ENCODE peak calls at places on chromosomes 1 and 21, in four cellular contexts. S is lower lobe of right lung, N is psoas muscle, O is AG09319. E is an unnamed sample.

GRCh38 chr1:97307151-97307550 is 585.6 kb downstream of the PTBP2 start:
- DNase-seq in S (no peak), N (no peak), O (no peak), E (no peak)

GRCh38 chr21:42971897-42972275 is 2.5 kb upstream of the PKNOX1 start:
- DNase-seq in S (no peak), N (no peak), O (no peak), E (no peak)

GRCh38 chr21:42666918-42667317 is 13.5 kb downstream of the PDE9A start:
- DNase-seq in S (no peak), N (no peak), O (no peak), E (no peak)

GRCh38 chr1:195141294-195141693 is 1466.9 kb downstream of the KCNT2 start:
- DNase-seq in S (no peak), N (no peak), O (no peak), E (no peak)

GRCh38 chr1:201885531-201886075 is 3.1 kb upstream of the SHISA4 start:
- DNase-seq in S (no peak), N (peak), O (no peak), E (no peak)

GRCh38 chr1:159779403-159779851 is 1.3 kb upstream of the DUSP23 start:
- DNase-seq in S (no peak), N (peak), O (peak), E (no peak)

GRCh38 chr21:40730051-40730760 is 116.8 kb downstream of the DSCAM start:
- DNase-seq in S (no peak), N (no peak), O (no peak), E (no peak)

GRCh38 chr1:211616231-211617031 is 37.5 kb upstream of the SLC30A1 start:
- DNase-seq in S (no peak), N (peak), O (no peak), E (no peak)

GRCh38 chr1:16971330-16972209 is 8.8 kb downstream of the MFAP2 start:
- DNase-seq in S (no peak), N (no peak), O (no peak), E (peak)

GRCh38 chr1:210076620-210077019 is 138.6 kb downstream of the SYT14 start:
- DNase-seq in S (no peak), N (no peak), O (no peak), E (no peak)

GRCh38 chr1:159936284-159936904 is 9.0 kb downstream of the IGSF9 start:
- DNase-seq in S (peak), N (peak), O (no peak), E (peak)

GRCh38 chr1:32647308-32648134 is 2.8 kb downstream of the ZBTB8OS start:
- DNase-seq in S (no peak), N (no peak), O (no peak), E (no peak)

GRCh38 chr1:231233735-231234417 is 7.1 kb upstream of the GNPAT start:
- DNase-seq in S (no peak), N (no peak), O (no peak), E (no peak)

GRCh38 chr1:13781907-13782633 is 82.1 kb downstream of the PRDM2 start:
- DNase-seq in S (no peak), N (no peak), O (peak), E (no peak)

GRCh38 chr1:155389831-155390230 is 69.1 kb downstream of the RUSC1 start:
- DNase-seq in S (no peak), N (no peak), O (no peak), E (no peak)

GRCh38 chr1:169107673-169108160 is 1.2 kb downstream of the ATP1B1 start:
- DNase-seq in S (no peak), N (peak), O (no peak), E (no peak)

GRCh38 chr21:37877171-37877570 is 39.1 kb downstream of the KCNJ6 start:
- DNase-seq in S (no peak), N (no peak), O (no peak), E (no peak)

GRCh38 chr1:17668638-17669175 is 86.4 kb upstream of the ACTL8 start:
- DNase-seq in S (no peak), N (no peak), O (no peak), E (no peak)

GRCh38 chr1:232597721-232598120 is 32.2 kb downstream of the SIPA1L2 start:
- DNase-seq in S (no peak), N (no peak), O (no peak), E (no peak)

GRCh38 chr1:211648336-211648735 is 27.1 kb downstream of the NEK2 start:
- DNase-seq in S (no peak), N (no peak), O (no peak), E (no peak)

GRCh38 chr1:8821084-8821483 is 3.6 kb upstream of the RERE start:
- DNase-seq in S (no peak), N (no peak), O (no peak), E (no peak)

GRCh38 chr1:112614460-112615065 is 4.4 kb downstream of the ST7L start:
- DNase-seq in S (no peak), N (no peak), O (no peak), E (no peak)

GRCh38 chr1:170354679-170355078 is 177.3 kb upstream of the GORAB start:
- DNase-seq in S (no peak), N (no peak), O (no peak), E (no peak)

GRCh38 chr1:188371295-188371806 is 1542.6 kb downstream of the PLA2G4A start:
- DNase-seq in S (no peak), N (no peak), O (no peak), E (no peak)

GRCh38 chr1:51622455-51622913 is 5.6 kb downstream of the OSBPL9 start:
- DNase-seq in S (no peak), N (peak), O (no peak), E (no peak)

GRCh38 chr1:116075981-116076380 is 35.2 kb upstream of the MAB21L3 start:
- DNase-seq in S (no peak), N (no peak), O (no peak), E (no peak)

GRCh38 chr1:198529414-198529813 is 11.1 kb downstream of the ATP6V1G3 start:
- DNase-seq in S (no peak), N (no peak), O (peak), E (no peak)

GRCh38 chr1:223233019-223233409 is 90.0 kb upstream of the TLR5 start:
- DNase-seq in S (no peak), N (no peak), O (no peak), E (no peak)

GRCh38 chr21:35020902-35021301 is 28.2 kb downstream of the RUNX1 start:
- DNase-seq in S (no peak), N (no peak), O (no peak), E (no peak)

GRCh38 chr1:152001631-152002584 is 8.2 kb upstream of the S100A10 start:
- DNase-seq in S (peak), N (peak), O (peak), E (peak)

GRCh38 chr1:26584022-26584485 is 54.5 kb downstream of the RPS6KA1 start:
- DNase-seq in S (no peak), N (no peak), O (no peak), E (no peak)
- TF ChIP-seq CTCF in S (no peak), N (no peak), O (peak), E (no peak)

DNA sequence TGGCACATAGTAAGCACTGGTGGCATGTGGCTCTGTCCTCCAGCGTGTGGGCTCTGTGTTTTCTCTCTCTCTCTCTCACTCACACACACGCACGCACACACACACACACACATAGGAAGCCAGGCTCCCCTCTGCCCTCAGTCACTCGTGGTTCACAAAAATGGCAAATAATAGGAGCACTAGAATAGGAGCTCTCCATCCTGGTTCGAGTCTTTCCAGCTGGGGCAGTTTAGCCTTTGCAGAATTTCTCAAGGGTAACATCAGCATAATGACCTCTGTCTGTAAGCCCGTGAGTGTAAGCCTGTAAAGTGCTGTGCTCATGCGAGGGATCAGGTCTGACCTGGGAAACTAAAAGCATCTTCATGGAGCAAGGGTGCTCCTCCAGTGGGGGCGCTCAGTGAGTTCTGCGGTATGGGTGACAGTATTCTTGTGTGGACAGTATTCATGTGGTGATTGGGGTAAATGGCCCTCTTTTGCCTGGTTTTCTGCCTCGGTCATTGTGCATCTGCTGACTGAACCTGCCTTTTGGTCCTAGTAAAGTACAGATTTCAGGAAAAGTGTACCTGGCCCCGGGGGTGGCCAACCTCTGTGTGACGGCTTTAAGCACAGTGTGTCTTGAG is 839 bp upstream of the ZC3H12A start:
- DNase-seq in S (no peak), N (peak), O (no peak), E (no peak)
- TF ChIP-seq CTCF in S (no peak), N (no peak), O (no peak), E (no peak)

GRCh38 chr21:15063821-15064575 is 802 bp downstream of the NRIP1 start:
- DNase-seq in S (peak), N (peak), O (no peak), E (peak)

GRCh38 chr21:15063081-15063820 is 1.5 kb downstream of the NRIP1 start:
- DNase-seq in S (no peak), N (peak), O (no peak), E (no peak)

GRCh38 chr21:15061284-15061683 is 3.5 kb downstream of the NRIP1 start:
- DNase-seq in S (no peak), N (no peak), O (no peak), E (no peak)

GRCh38 chr21:15061747-15062146 is 3.1 kb downstream of the NRIP1 start:
- DNase-seq in S (no peak), N (no peak), O (no peak), E (no peak)

DNA sequence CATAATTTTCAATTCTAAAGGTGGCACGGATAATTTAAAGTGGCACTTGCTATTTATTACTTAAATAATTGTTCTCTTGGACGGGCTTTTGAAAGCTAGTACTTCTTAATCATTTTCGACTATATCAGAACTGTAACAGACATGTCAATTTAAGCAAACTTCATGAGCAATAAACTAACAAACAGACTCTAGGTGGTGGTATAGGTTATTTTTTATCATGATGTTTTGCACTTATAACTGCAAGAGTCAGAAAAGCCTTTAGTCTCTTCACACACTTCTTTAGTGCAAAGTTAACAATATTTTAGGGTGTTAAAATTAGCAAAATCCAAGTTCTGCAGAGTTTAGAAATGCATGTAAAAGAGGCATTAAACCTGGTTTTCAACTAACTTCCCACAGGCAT is 2.2 kb downstream of the NRIP1 start:
- DNase-seq in S (no peak), N (no peak), O (no peak), E (no peak)
- TF ChIP-seq CTCF in S (peak), N (no peak), O (no peak), E (no peak)

DNA sequence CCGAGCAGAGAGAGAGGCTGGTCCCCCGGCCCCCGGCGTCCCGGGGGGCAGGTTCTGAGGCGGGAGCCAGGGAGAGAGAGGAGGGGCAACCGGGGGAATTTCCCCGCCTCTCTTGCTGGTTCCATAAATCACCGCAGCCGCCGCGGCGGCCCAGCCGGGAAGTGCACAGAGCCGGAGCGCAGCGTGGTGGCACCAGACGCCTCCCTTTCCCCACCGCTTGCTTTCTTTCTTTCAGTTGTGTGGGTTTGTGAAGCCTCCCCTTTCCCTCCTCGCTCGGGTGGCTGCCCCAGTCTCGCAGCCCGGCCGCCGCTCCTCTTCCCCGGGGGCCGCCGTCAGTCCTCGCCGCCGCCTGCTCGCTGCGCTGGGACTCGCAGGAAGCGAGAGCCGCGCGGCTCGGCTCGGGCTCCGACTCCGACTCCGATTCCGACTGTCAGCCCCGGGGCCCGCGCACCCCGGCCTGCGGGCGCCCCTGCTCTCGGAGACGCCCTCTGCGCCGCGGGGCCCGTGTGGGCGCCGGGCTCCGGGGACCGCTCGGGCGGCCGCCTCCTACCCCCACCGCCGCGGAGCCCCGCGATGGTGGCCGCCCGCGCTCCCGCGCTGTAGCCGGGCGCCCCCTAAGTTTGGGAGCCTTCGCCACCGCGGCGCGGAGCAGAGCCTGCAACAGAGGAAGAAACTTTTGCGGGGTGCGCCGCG is at the start of gene CACHD1:
- DNase-seq in S (peak), N (peak), O (peak), E (peak)
- TF ChIP-seq CTCF in S (peak), N (peak), O (peak), E (no peak)

DNA sequence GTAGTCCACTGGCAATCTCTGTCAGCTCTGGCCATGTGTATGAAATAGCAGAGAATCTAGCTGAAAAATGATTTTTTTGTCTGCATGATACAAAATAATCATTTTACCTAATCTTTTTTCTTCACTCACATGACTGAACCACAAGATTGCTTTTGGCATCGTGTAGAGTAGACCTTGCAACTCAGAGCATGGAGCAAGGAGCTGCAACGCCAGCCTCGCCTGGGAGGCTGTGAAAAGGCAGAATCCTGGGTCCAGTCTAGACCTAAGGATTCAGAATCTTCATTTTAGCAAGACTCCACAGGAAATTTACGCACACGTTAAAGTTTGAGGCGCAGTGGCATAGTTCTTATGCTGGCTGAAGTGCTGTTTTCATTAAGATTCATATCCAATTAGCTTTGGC is 40.2 kb downstream of the TOMM20 start:
- DNase-seq in S (no peak), N (no peak), O (no peak), E (no peak)
- TF ChIP-seq CTCF in S (no peak), N (no peak), O (no peak), E (no peak)

DNA sequence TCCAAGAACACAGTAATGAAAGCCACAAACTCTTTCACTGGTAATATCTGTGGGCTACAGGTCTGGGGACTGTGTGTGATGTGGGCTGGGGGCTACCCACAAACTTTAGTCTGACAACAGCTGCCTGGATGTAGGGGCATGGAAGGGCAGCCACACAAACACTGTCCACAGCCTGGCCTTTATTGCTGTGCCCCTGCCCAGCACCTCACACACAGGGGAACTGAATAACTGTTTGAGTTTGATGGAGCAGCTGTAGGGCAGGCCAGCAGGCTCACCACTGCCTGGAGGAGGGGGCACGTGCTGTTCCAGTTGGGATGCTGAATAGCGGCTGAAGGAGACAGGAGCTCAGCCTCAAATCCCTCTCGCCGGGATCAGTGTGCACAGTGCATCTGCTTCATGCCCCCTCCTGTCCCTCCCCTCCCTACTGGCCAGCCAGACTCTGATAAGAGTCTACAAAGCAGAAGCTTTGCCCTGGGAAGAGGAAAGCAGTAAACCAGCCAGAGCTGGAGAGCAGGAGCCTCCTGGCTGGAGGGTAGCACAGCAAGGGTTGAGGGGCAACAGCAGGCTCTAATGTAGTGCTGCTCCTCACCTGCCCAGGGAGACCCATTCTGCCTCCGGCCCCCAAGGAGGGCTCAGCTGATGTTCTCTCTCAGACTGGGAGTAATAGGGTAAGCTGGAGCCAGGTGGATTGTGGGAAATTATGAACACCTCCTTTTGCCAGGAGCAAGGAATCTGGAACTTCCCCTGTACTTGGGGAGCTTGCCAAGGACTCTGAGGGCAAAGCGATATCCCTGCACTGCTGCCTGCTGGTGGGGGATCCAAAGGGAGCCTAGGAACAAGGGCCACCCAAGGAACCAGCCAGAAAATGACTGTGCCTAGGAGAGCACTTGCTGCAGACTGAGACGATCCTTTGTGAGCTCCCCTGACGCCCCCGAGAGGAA is 70.2 kb upstream of the GOLT1A start:
- DNase-seq in S (no peak), N (no peak), O (no peak), E (no peak)
- TF ChIP-seq CTCF in S (no peak), N (no peak), O (no peak), E (no peak)

GRCh38 chr1:85707990-85708825 is at the start of gene ZNHIT6:
- DNase-seq in S (peak), N (peak), O (peak), E (peak)
- TF ChIP-seq CTCF in S (peak), N (peak), O (peak), E (peak)

GRCh38 chr1:221741971-221742554 is at the start of gene DUSP10:
- DNase-seq in S (peak), N (peak), O (peak), E (peak)
- TF ChIP-seq CTCF in S (no peak), N (no peak), O (no peak), E (no peak)